ENCODE peak calls at places on chromosomes 4 and X, in eight cellular contexts. Y is substantia nigra; M is kidney; Z is bronchial epithelial cell; B is COLO829; U is NCI-H526 treated with DMSO at 0.1 percent for 48 hours; N is left colon; F is activated T-cell treated with anti-CD3 and anti-CD28 coated beads, Interleukin-2, amount 50 U/mL, for 1 hour. Q is an unnamed sample.

GRCh38 chr4:81852031-81852715 is 380.5 kb upstream of the RASGEF1B start:
- DNase-seq in Y (no peak), M (no peak), Z (no peak), B (no peak), U (no peak), N (no peak), F (no peak), Q (no peak)

GRCh38 chr4:25861951-25862410 is 807 bp downstream of the SEL1L3 start:
- DNase-seq in Y (no peak), M (peak), Z (peak), B (no peak), U (no peak), N (no peak), F (peak), Q (no peak)

GRCh38 chr4:123409301-123409700 is 12.7 kb downstream of the SPRY1 start:
- DNase-seq in Y (no peak), M (no peak), Z (no peak), B (no peak), U (no peak), N (no peak), F (no peak), Q (no peak)

GRCh38 chr4:138290803-138291202 is 48.7 kb upstream of the SLC7A11 start:
- DNase-seq in Y (no peak), M (no peak), Z (no peak), B (no peak), U (no peak), N (no peak), F (no peak), Q (no peak)

GRCh38 chr4:89338206-89338605 is 30.6 kb upstream of the GPRIN3 start:
- DNase-seq in Y (no peak), M (no peak), Z (no peak), B (no peak), U (no peak), N (no peak), F (no peak), Q (no peak)

GRCh38 chr4:168805341-168805740 is 204.7 kb downstream of the CBR4 start:
- DNase-seq in Y (no peak), M (no peak), Z (no peak), B (no peak), U (no peak), N (no peak), F (no peak), Q (no peak)

GRCh38 chr4:156710571-156711195 is 260.9 kb downstream of the PDGFC start:
- DNase-seq in Y (no peak), M (no peak), Z (no peak), B (no peak), U (no peak), N (no peak), F (no peak), Q (no peak)

GRCh38 chr4:955931-956381 is 17.4 kb downstream of the DGKQ start:
- DNase-seq in Y (no peak), M (peak), Z (no peak), B (no peak), U (no peak), N (no peak), F (no peak), Q (no peak)

GRCh38 chr4:13599159-13599558 is 28.4 kb downstream of the BOD1L1 start:
- DNase-seq in Y (no peak), M (no peak), Z (no peak), B (no peak), U (no peak), N (no peak), F (no peak), Q (no peak)

GRCh38 chrX:118254611-118255010 is 91.3 kb upstream of the WDR44 start:
- DNase-seq in Y (no peak), M (no peak), Z (peak), B (peak), U (no peak), N (no peak), F (no peak), Q (no peak)

GRCh38 chr4:87896020-87896621 is 63.4 kb downstream of the MEPE start:
- DNase-seq in Y (no peak), M (no peak), Z (peak), B (peak), U (no peak), N (no peak), F (no peak), Q (no peak)

GRCh38 chr4:63618883-63619573 is 790.2 kb downstream of the TECRL start:
- DNase-seq in Y (no peak), M (no peak), Z (peak), B (no peak), U (no peak), N (no peak), F (no peak), Q (no peak)

GRCh38 chr4:40843696-40844095 is 93.9 kb downstream of the NSUN7 start:
- DNase-seq in Y (no peak), M (no peak), Z (no peak), B (no peak), U (no peak), N (no peak), F (no peak), Q (no peak)

GRCh38 chrX:115400960-115401359 is 111.4 kb downstream of the LUZP4 start:
- DNase-seq in Y (no peak), M (no peak), Z (no peak), B (no peak), U (no peak), N (no peak), F (no peak), Q (peak)

GRCh38 chrX:67568769-67569168 is 24.9 kb downstream of the AR start:
- DNase-seq in Y (no peak), M (no peak), Z (no peak), B (no peak), U (no peak), N (no peak), F (no peak), Q (no peak)

GRCh38 chr4:76562161-76562560 is 127.1 kb downstream of the SHROOM3 start:
- DNase-seq in Y (no peak), M (no peak), Z (peak), B (no peak), U (no peak), N (no peak), F (no peak), Q (no peak)

GRCh38 chr4:25827373-25827772 is 35.4 kb downstream of the SEL1L3 start:
- DNase-seq in Y (no peak), M (no peak), Z (no peak), B (no peak), U (no peak), N (no peak), F (no peak), Q (no peak)

GRCh38 chr4:89298160-89298559 is 9.4 kb downstream of the GPRIN3 start:
- DNase-seq in Y (no peak), M (no peak), Z (no peak), B (no peak), U (no peak), N (peak), F (no peak), Q (no peak)

GRCh38 chrX:109049903-109050302 is 313.5 kb upstream of the IRS4 start:
- DNase-seq in Y (no peak), M (no peak), Z (peak), B (no peak), U (no peak), N (no peak), F (no peak), Q (no peak)

GRCh38 chrX:116272328-116272727 is 101.8 kb downstream of the AGTR2 start:
- DNase-seq in Y (no peak), M (no peak), Z (peak), B (peak), U (no peak), N (peak), F (no peak), Q (no peak)

GRCh38 chr4:56468097-56468422 is 643 bp downstream of the SRP72 start:
- DNase-seq in Y (no peak), M (no peak), Z (peak), B (peak), U (peak), N (peak), F (no peak), Q (no peak)